ENCODE peak calls at places on chromosome 10, in seven cellular contexts. O is GM18507; E is activated CD8-positive, alpha-beta memory T cell treated with anti-CD3 and anti-CD28 coated beads, Interleukin-2, amount 50 U/mL, for 48 hours; C is activated T-cell treated with anti-CD3 and anti-CD28 coated beads for 1 hour; R is osteocyte; L is activated naive CD4-positive, alpha-beta T cell treated with anti-CD3 and anti-CD28 coated beads for 36 hours; D is HCEC 1CT. Y is an unnamed sample.

GRCh38 chr10:126497672-126498071 is 109.4 kb upstream of the ADAM12 start:
- DNase-seq in O (no peak), E (no peak), C (no peak), R (no peak), L (no peak), D (no peak), Y (no peak)

GRCh38 chr10:47076949-47077348 is 165.7 kb downstream of the PTPN20 start:
- DNase-seq in O (no peak), E (no peak), C (no peak), R (no peak), L (no peak), D (no peak), Y (peak)

GRCh38 chr10:124092270-124093075 is 925 bp downstream of the CHST15 start:
- DNase-seq in O (peak), E (peak), C (peak), R (no peak), L (peak), D (no peak), Y (peak)

GRCh38 chr10:94042001-94042813 is 48.5 kb downstream of the PLCE1 start:
- DNase-seq in O (no peak), E (no peak), C (no peak), R (no peak), L (no peak), D (peak), Y (peak)

GRCh38 chr10:112229096-112229495 is 45.5 kb upstream of the GPAM start:
- DNase-seq in O (no peak), E (no peak), C (no peak), R (no peak), L (no peak), D (peak), Y (no peak)

GRCh38 chr10:104122273-104123107 is 519 bp downstream of the SFR1 start:
- DNase-seq in O (no peak), E (no peak), C (no peak), R (no peak), L (peak), D (peak), Y (no peak)

GRCh38 chr10:128314691-128315090 is 188.5 kb upstream of the MKI67 start:
- DNase-seq in O (no peak), E (no peak), C (no peak), R (peak), L (no peak), D (no peak), Y (no peak)

GRCh38 chr10:46283217-46283944 is 3.4 kb upstream of the ANTXRL start:
- DNase-seq in O (no peak), E (peak), C (no peak), R (peak), L (no peak), D (no peak), Y (no peak)

GRCh38 chr10:97226398-97226797 is 40.6 kb upstream of the SLIT1 start:
- DNase-seq in O (no peak), E (no peak), C (no peak), R (no peak), L (no peak), D (no peak), Y (no peak)

GRCh38 chr10:6383099-6383812 is 180.5 kb downstream of the PFKFB3 start:
- DNase-seq in O (no peak), E (no peak), C (no peak), R (peak), L (no peak), D (peak), Y (no peak)

Y was measured in A673.